ENCODE peak calls at places on chromosomes 11 and 22, in four cellular contexts. One of them, this sample, is unnamed.

GRCh38 chr11:65854871-65855837 is 2.8 kb downstream of the CFL1 start:
- DNase-seq in activated CD8-positive, alpha-beta T cell treated with anti-CD3 and anti-CD28 coated beads for 36 hours: no peak
- DNase-seq in astrocyte of the spinal cord: no peak
- DNase-seq in fibroblast of mammary gland: no peak
- DNase-seq in this sample: no peak

GRCh38 chr22:41746563-41747400 is 47.5 kb downstream of the MEI1 start:
- DNase-seq in fibroblast of mammary gland: peak; percentile 87
- DNase-seq in activated CD8-positive, alpha-beta T cell treated with anti-CD3 and anti-CD28 coated beads for 36 hours: peak; percentile 63
- DNase-seq in astrocyte of the spinal cord: peak; percentile 86
- DNase-seq in this sample: peak; percentile 56

GRCh38 chr22:44580756-44581435 is 82.9 kb upstream of the RTL6 start:
- DNase-seq in astrocyte of the spinal cord: no peak
- DNase-seq in activated CD8-positive, alpha-beta T cell treated with anti-CD3 and anti-CD28 coated beads for 36 hours: no peak
- DNase-seq in fibroblast of mammary gland: no peak
- DNase-seq in this sample: no peak

GRCh38 chr11:13276454-13276851 is 1.1 kb upstream of the BMAL1 start:
- DNase-seq in fibroblast of mammary gland: no peak
- DNase-seq in activated CD8-positive, alpha-beta T cell treated with anti-CD3 and anti-CD28 coated beads for 36 hours: peak; percentile 37
- DNase-seq in astrocyte of the spinal cord: no peak
- DNase-seq in this sample: no peak

GRCh38 chr11:130606181-130606580 is 157.7 kb downstream of the ADAMTS15 start:
- DNase-seq in astrocyte of the spinal cord: no peak
- DNase-seq in fibroblast of mammary gland: peak; percentile 79
- DNase-seq in activated CD8-positive, alpha-beta T cell treated with anti-CD3 and anti-CD28 coated beads for 36 hours: no peak
- DNase-seq in this sample: no peak

GRCh38 chr11:77590194-77590591 is 440 bp downstream of the AQP11 start:
- DNase-seq in astrocyte of the spinal cord: peak; percentile 35
- DNase-seq in activated CD8-positive, alpha-beta T cell treated with anti-CD3 and anti-CD28 coated beads for 36 hours: peak; percentile 38
- DNase-seq in fibroblast of mammary gland: peak; percentile 59
- DNase-seq in this sample: no peak

GRCh38 chr22:37546436-37547248 is 13.6 kb upstream of the CDC42EP1 start:
- DNase-seq in astrocyte of the spinal cord: peak; percentile 87
- DNase-seq in activated CD8-positive, alpha-beta T cell treated with anti-CD3 and anti-CD28 coated beads for 36 hours: no peak
- DNase-seq in fibroblast of mammary gland: peak; percentile 87
- DNase-seq in this sample: no peak

GRCh38 chr11:65586676-65587075 is 8.9 kb downstream of the KCNK7 start:
- DNase-seq in astrocyte of the spinal cord: no peak
- DNase-seq in fibroblast of mammary gland: peak; percentile 50
- DNase-seq in activated CD8-positive, alpha-beta T cell treated with anti-CD3 and anti-CD28 coated beads for 36 hours: no peak
- DNase-seq in this sample: no peak

GRCh38 chr11:131186629-131187075 is 183.8 kb upstream of the NTM start:
- DNase-seq in activated CD8-positive, alpha-beta T cell treated with anti-CD3 and anti-CD28 coated beads for 36 hours: peak; percentile 18
- DNase-seq in astrocyte of the spinal cord: no peak
- DNase-seq in fibroblast of mammary gland: no peak
- DNase-seq in this sample: peak; percentile 71

GRCh38 chr22:41469218-41469851 is 418 bp downstream of the ACO2 start:
- DNase-seq in astrocyte of the spinal cord: no peak
- DNase-seq in fibroblast of mammary gland: peak; percentile 11
- DNase-seq in activated CD8-positive, alpha-beta T cell treated with anti-CD3 and anti-CD28 coated beads for 36 hours: peak; percentile 59
- DNase-seq in this sample: no peak

GRCh38 chr11:94194712-94195111 is 66.1 kb downstream of the PANX1 start:
- DNase-seq in astrocyte of the spinal cord: no peak
- DNase-seq in activated CD8-positive, alpha-beta T cell treated with anti-CD3 and anti-CD28 coated beads for 36 hours: no peak
- DNase-seq in fibroblast of mammary gland: no peak
- DNase-seq in this sample: no peak

GRCh38 chr11:110161061-110161460 is 67.9 kb downstream of the ZC3H12C start:
- DNase-seq in fibroblast of mammary gland: no peak
- DNase-seq in activated CD8-positive, alpha-beta T cell treated with anti-CD3 and anti-CD28 coated beads for 36 hours: no peak
- DNase-seq in astrocyte of the spinal cord: no peak
- DNase-seq in this sample: no peak

GRCh38 chr22:40797427-40797826 is 21.7 kb downstream of the SLC25A17 start:
- DNase-seq in fibroblast of mammary gland: peak; percentile 52
- DNase-seq in astrocyte of the spinal cord: peak; percentile 34
- DNase-seq in activated CD8-positive, alpha-beta T cell treated with anti-CD3 and anti-CD28 coated beads for 36 hours: no peak
- DNase-seq in this sample: no peak

GRCh38 chr11:30789270-30789669 is 203.1 kb upstream of the MPPED2 start:
- DNase-seq in astrocyte of the spinal cord: peak; percentile 57
- DNase-seq in activated CD8-positive, alpha-beta T cell treated with anti-CD3 and anti-CD28 coated beads for 36 hours: no peak
- DNase-seq in fibroblast of mammary gland: peak; percentile 34
- DNase-seq in this sample: no peak

GRCh38 chr11:66271816-66272215 is 3.4 kb downstream of the RAB1B start:
- DNase-seq in fibroblast of mammary gland: no peak
- DNase-seq in activated CD8-positive, alpha-beta T cell treated with anti-CD3 and anti-CD28 coated beads for 36 hours: no peak
- DNase-seq in astrocyte of the spinal cord: no peak
- DNase-seq in this sample: no peak

GRCh38 chr11:131675489-131675888 is 305.1 kb downstream of the NTM start:
- DNase-seq in activated CD8-positive, alpha-beta T cell treated with anti-CD3 and anti-CD28 coated beads for 36 hours: no peak
- DNase-seq in fibroblast of mammary gland: peak; percentile 72
- DNase-seq in astrocyte of the spinal cord: peak; percentile 36
- DNase-seq in this sample: no peak

DNA sequence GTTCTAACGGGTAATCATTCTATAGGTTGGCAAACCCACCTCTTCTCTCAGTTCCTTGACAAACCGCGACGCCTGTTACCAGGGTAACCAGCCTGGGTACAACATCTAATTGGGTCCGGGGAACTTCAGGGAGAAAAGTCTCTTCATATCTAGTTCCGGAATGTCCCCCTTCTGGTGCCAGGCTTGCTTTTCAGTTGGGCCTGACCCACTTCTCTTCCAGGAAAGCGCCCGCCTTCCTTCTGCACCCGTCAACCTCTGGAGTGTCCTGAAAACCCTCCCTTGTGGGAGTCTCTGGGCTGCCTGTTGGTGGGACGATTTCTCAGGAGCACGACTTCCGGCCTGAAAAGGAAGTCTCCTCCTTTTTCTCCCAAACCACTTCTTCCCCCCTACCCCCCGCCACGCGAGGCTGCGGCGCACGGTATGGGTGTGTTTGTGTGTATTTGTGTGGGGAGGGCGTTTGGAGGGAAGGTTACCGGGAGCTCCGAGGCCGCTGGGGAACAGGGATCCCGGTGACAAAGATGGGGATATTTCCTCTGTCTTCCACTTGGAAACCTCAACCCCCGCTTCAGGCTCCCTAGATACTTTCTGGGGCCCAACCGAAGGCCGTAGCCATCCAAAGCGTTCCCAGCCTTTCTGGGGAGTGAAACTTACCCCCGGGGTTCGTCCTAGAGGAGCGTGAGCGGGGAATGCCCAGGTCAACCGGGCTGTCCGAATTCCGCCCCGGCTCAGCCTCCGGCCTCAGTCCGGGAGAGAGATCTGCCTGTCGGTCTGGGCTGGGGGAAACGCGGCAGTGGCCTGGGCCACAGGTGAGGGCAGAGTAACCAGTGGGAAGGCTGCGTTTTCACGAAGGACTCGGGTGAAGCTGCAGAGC is at the start of the genes NKAPD1 and PIH1D2:
- DNase-seq in astrocyte of the spinal cord: peak; percentile 92
- DNase-seq in activated CD8-positive, alpha-beta T cell treated with anti-CD3 and anti-CD28 coated beads for 36 hours: peak; percentile 89
- DNase-seq in fibroblast of mammary gland: peak; percentile 88
- DNase-seq in this sample: peak; percentile 74
- TF ChIP-seq CTCF in astrocyte of the spinal cord: no peak
- TF ChIP-seq CTCF in activated CD8-positive, alpha-beta T cell treated with anti-CD3 and anti-CD28 coated beads for 36 hours: no peak
- TF ChIP-seq CTCF in fibroblast of mammary gland: peak; percentile 1
- TF ChIP-seq CTCF in this sample: no peak

DNA sequence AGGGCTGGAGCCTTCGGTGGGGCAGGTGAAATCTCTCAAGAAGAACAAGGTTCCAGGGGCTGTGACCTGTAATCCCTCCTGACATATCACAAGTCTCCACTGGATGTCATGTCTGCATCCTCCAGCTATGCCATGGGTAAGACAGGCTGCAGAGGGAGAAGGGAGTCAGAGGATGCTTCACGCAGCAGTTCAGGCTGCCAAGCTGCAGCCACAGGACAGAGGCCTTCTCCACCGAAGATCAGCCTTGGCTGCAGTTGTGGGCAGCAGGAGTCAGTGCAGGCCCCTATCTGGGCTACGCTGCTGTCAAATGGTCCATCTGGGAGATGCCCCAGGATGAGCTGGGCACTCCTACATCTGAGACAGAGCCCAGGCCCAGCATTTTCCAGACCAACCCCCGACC is 25.0 kb downstream of the DKK3 start:
- DNase-seq in fibroblast of mammary gland: no peak
- DNase-seq in astrocyte of the spinal cord: no peak
- DNase-seq in activated CD8-positive, alpha-beta T cell treated with anti-CD3 and anti-CD28 coated beads for 36 hours: no peak
- DNase-seq in this sample: no peak
- TF ChIP-seq CTCF in fibroblast of mammary gland: no peak
- TF ChIP-seq CTCF in astrocyte of the spinal cord: no peak
- TF ChIP-seq CTCF in activated CD8-positive, alpha-beta T cell treated with anti-CD3 and anti-CD28 coated beads for 36 hours: no peak
- TF ChIP-seq CTCF in this sample: no peak

DNA sequence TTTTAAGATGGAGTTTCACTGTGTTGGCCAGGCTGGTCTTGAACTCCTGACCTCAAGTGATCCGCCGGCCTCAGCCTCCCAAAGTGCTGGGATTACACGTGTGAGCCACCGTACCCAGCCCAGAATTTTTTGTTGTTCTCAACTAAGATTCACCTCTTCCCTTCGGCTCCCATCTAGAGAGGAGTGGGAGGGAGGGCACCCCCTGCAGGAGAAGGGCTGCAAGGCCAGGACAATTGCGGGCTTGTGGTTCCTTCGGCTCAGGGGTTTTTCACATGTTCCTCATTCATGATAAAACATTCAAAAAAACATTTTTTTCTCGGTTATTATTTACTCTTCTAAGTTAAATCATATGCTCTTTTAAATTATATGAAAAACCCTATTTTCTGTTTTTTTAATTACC is 201.1 kb upstream of the LRRC4C start:
- DNase-seq in fibroblast of mammary gland: no peak
- DNase-seq in astrocyte of the spinal cord: no peak
- DNase-seq in activated CD8-positive, alpha-beta T cell treated with anti-CD3 and anti-CD28 coated beads for 36 hours: no peak
- DNase-seq in this sample: no peak
- TF ChIP-seq CTCF in fibroblast of mammary gland: no peak
- TF ChIP-seq CTCF in astrocyte of the spinal cord: no peak
- TF ChIP-seq CTCF in activated CD8-positive, alpha-beta T cell treated with anti-CD3 and anti-CD28 coated beads for 36 hours: no peak
- TF ChIP-seq CTCF in this sample: peak; percentile 11

DNA sequence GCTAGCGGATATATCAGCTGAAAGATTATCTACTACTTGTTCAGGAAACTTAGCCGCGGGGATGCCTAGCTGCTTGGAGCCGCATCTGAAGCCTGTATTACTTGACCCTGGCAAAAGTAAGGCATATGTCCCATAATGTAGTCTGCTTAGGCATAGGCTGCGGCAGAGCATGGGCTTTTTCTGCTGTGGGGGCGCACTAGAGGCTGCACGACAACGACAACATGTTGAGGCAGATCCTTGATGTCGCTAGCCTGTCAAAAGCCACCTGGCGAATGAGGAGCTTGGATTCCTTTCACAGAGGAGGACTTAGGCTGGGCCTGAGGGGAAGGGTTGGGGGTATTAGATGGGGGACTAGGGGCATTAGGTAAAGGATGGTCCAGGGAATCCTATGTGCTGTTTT is 1.1 kb upstream of the OR52N2 start:
- DNase-seq in activated CD8-positive, alpha-beta T cell treated with anti-CD3 and anti-CD28 coated beads for 36 hours: peak; percentile 7
- DNase-seq in fibroblast of mammary gland: no peak
- DNase-seq in astrocyte of the spinal cord: no peak
- DNase-seq in this sample: no peak
- TF ChIP-seq CTCF in activated CD8-positive, alpha-beta T cell treated with anti-CD3 and anti-CD28 coated beads for 36 hours: no peak
- TF ChIP-seq CTCF in fibroblast of mammary gland: no peak
- TF ChIP-seq CTCF in astrocyte of the spinal cord: no peak
- TF ChIP-seq CTCF in this sample: no peak

DNA sequence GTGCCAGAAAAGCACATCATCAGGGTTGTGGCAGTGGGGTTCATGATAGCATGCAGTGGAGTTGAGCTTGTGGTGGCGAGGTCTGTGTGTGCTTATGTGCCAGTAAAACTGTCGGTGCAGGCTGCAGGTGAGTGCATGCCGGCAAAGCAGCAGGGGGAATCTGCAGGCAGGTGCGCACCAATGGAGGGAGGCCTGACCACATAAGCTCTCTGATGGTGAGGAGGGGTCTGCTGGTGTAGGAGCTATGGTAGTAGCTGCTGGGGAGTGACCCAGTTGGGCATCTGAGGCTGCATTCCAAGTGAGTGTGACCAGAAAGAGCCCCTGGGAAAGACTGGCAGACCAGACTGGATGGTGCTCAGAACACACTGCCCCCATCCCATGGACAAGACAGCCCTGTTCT is 121.5 kb downstream of the CNTN5 start:
- DNase-seq in astrocyte of the spinal cord: no peak
- DNase-seq in activated CD8-positive, alpha-beta T cell treated with anti-CD3 and anti-CD28 coated beads for 36 hours: no peak
- DNase-seq in fibroblast of mammary gland: no peak
- DNase-seq in this sample: no peak
- TF ChIP-seq CTCF in astrocyte of the spinal cord: no peak
- TF ChIP-seq CTCF in activated CD8-positive, alpha-beta T cell treated with anti-CD3 and anti-CD28 coated beads for 36 hours: no peak
- TF ChIP-seq CTCF in fibroblast of mammary gland: no peak
- TF ChIP-seq CTCF in this sample: no peak

GRCh38 chr11:44566952-44567875 is 1.8 kb downstream of the CD82 start:
- DNase-seq in activated CD8-positive, alpha-beta T cell treated with anti-CD3 and anti-CD28 coated beads for 36 hours: peak; percentile 81
- DNase-seq in fibroblast of mammary gland: no peak
- DNase-seq in astrocyte of the spinal cord: no peak
- DNase-seq in this sample: no peak
- TF ChIP-seq CTCF in activated CD8-positive, alpha-beta T cell treated with anti-CD3 and anti-CD28 coated beads for 36 hours: no peak
- TF ChIP-seq CTCF in fibroblast of mammary gland: no peak
- TF ChIP-seq CTCF in astrocyte of the spinal cord: peak; percentile 30
- TF ChIP-seq CTCF in this sample: no peak

GRCh38 chr22:22591348-22592299 is 32.6 kb upstream of the PRAME start:
- DNase-seq in fibroblast of mammary gland: peak; percentile 4
- DNase-seq in astrocyte of the spinal cord: no peak
- DNase-seq in activated CD8-positive, alpha-beta T cell treated with anti-CD3 and anti-CD28 coated beads for 36 hours: no peak
- DNase-seq in this sample: no peak
- TF ChIP-seq CTCF in fibroblast of mammary gland: no peak
- TF ChIP-seq CTCF in astrocyte of the spinal cord: no peak
- TF ChIP-seq CTCF in activated CD8-positive, alpha-beta T cell treated with anti-CD3 and anti-CD28 coated beads for 36 hours: no peak
- TF ChIP-seq CTCF in this sample: no peak

GRCh38 chr22:46331496-46331895 is 4.0 kb upstream of the TRMU start:
- DNase-seq in activated CD8-positive, alpha-beta T cell treated with anti-CD3 and anti-CD28 coated beads for 36 hours: no peak
- DNase-seq in fibroblast of mammary gland: no peak
- DNase-seq in astrocyte of the spinal cord: no peak
- DNase-seq in this sample: no peak
- TF ChIP-seq CTCF in activated CD8-positive, alpha-beta T cell treated with anti-CD3 and anti-CD28 coated beads for 36 hours: no peak
- TF ChIP-seq CTCF in fibroblast of mammary gland: no peak
- TF ChIP-seq CTCF in astrocyte of the spinal cord: no peak
- TF ChIP-seq CTCF in this sample: no peak

GRCh38 chr11:67644042-67644441 is 4.5 kb upstream of the TBX10 start:
- DNase-seq in fibroblast of mammary gland: peak; percentile 17
- DNase-seq in astrocyte of the spinal cord: no peak
- DNase-seq in activated CD8-positive, alpha-beta T cell treated with anti-CD3 and anti-CD28 coated beads for 36 hours: no peak
- DNase-seq in this sample: no peak
- TF ChIP-seq CTCF in fibroblast of mammary gland: peak; percentile 35
- TF ChIP-seq CTCF in astrocyte of the spinal cord: peak; percentile 38
- TF ChIP-seq CTCF in activated CD8-positive, alpha-beta T cell treated with anti-CD3 and anti-CD28 coated beads for 36 hours: peak; percentile 46
- TF ChIP-seq CTCF in this sample: peak; percentile 36